ENCODE peak calls at places on chromosome 21, in five cellular contexts. Z, T, Y, R and L are unnamed samples.

GRCh38 chr21:35179990-35180557 is 131.0 kb upstream of the RUNX1 start:
- DNase-seq in Z (no peak), T (peak; percentile 92), Y (no peak), R (peak; percentile 18), L (no peak)

GRCh38 chr21:45019076-45019886 is 55.1 kb upstream of the ADARB1 start:
- DNase-seq in Z (no peak), T (no peak), Y (no peak), R (peak; percentile 64), L (no peak)

GRCh38 chr21:42614811-42615342 is 38.5 kb upstream of the PDE9A start:
- DNase-seq in Z (peak; percentile 52), T (no peak), Y (peak; percentile 28), R (no peak), L (peak; percentile 68)

GRCh38 chr21:44874497-44875331 is 1.2 kb upstream of the PTTG1IP start:
- DNase-seq in Z (no peak), T (no peak), Y (no peak), R (no peak), L (peak; percentile 43)

GRCh38 chr21:45471229-45472052 is 66.5 kb downstream of the COL18A1 start:
- DNase-seq in Z (peak; percentile 44), T (peak; percentile 88), Y (no peak), R (peak; percentile 87), L (peak; percentile 75)

GRCh38 chr21:46634966-46635323 is 529 bp upstream of the PRMT2 start:
- DNase-seq in Z (peak; percentile 60), T (peak; percentile 83), Y (no peak), R (peak; percentile 75), L (peak; percentile 89)

GRCh38 chr21:32728455-32729237 is 833 bp upstream of the SYNJ1 start:
- DNase-seq in Z (no peak), T (no peak), Y (no peak), R (no peak), L (no peak)

GRCh38 chr21:41289431-41289830 is 27.2 kb upstream of the FAM3B start:
- DNase-seq in Z (peak; percentile 12), T (no peak), Y (no peak), R (no peak), L (peak; percentile 29)

GRCh38 chr21:37040212-37040611 is 32.7 kb downstream of the PIGP start:
- DNase-seq in Z (no peak), T (no peak), Y (no peak), R (no peak), L (no peak)

GRCh38 chr21:46000182-46000730 is 18.7 kb downstream of the COL6A1 start:
- DNase-seq in Z (no peak), T (no peak), Y (no peak), R (no peak), L (no peak)

GRCh38 chr21:45525153-45525909 is 16.9 kb downstream of the SLC19A1 start:
- DNase-seq in Z (no peak), T (no peak), Y (no peak), R (no peak), L (peak; percentile 51)

GRCh38 chr21:33299181-33299752 is 25.5 kb upstream of the IFNAR1 start:
- DNase-seq in Z (no peak), T (peak; percentile 43), Y (no peak), R (no peak), L (no peak)

GRCh38 chr21:46193829-46194373 is 9.6 kb upstream of the SPATC1L start:
- DNase-seq in Z (no peak), T (no peak), Y (no peak), R (no peak), L (peak; percentile 2)

GRCh38 chr21:34935868-34936267 is 113.2 kb downstream of the RUNX1 start:
- DNase-seq in Z (no peak), T (no peak), Y (no peak), R (no peak), L (no peak)

GRCh38 chr21:18443085-18443484 is 39.5 kb upstream of the TMPRSS15 start:
- DNase-seq in Z (no peak), T (no peak), Y (no peak), R (no peak), L (no peak)

GRCh38 chr21:41499920-41500319 is 8.0 kb downstream of the TMPRSS2 start:
- DNase-seq in Z (no peak), T (no peak), Y (no peak), R (no peak), L (no peak)

GRCh38 chr21:37551406-37552355 is 185.1 kb downstream of the DYRK1A start:
- DNase-seq in Z (no peak), T (peak; percentile 94), Y (no peak), R (no peak), L (peak; percentile 87)

GRCh38 chr21:15257646-15258045 is 192.8 kb upstream of the NRIP1 start:
- DNase-seq in Z (no peak), T (no peak), Y (no peak), R (no peak), L (no peak)

GRCh38 chr21:44793269-44794030 is 8.2 kb downstream of the UBE2G2 start:
- DNase-seq in Z (peak; percentile 59), T (peak; percentile 53), Y (no peak), R (peak; percentile 83), L (peak; percentile 83)

GRCh38 chr21:34526618-34527290 is 14.7 kb upstream of the KCNE1 start:
- DNase-seq in Z (peak; percentile 77), T (peak; percentile 100), Y (no peak), R (peak; percentile 93), L (peak; percentile 96)

GRCh38 chr21:37237764-37238163 is 29.4 kb downstream of the VPS26C start:
- DNase-seq in Z (no peak), T (no peak), Y (no peak), R (no peak), L (no peak)

GRCh38 chr21:45542667-45543370 is 579 bp upstream of the SLC19A1 start:
- DNase-seq in Z (no peak), T (no peak), Y (no peak), R (no peak), L (no peak)

GRCh38 chr21:18030248-18030647 is 211.1 kb upstream of the C21orf91 start:
- DNase-seq in Z (no peak), T (no peak), Y (no peak), R (no peak), L (no peak)

GRCh38 chr21:35925497-35925896 is 134.8 kb downstream of the SETD4 start:
- DNase-seq in Z (peak; percentile 13), T (peak; percentile 70), Y (no peak), R (no peak), L (no peak)

GRCh38 chr21:17495680-17496079 is 17.2 kb upstream of the CXADR start:
- DNase-seq in Z (no peak), T (no peak), Y (no peak), R (no peak), L (no peak)

GRCh38 chr21:32929633-32930038 is 96.1 kb upstream of the OLIG2 start:
- DNase-seq in Z (no peak), T (no peak), Y (no peak), R (no peak), L (no peak)

GRCh38 chr21:37483776-37484175 is 117.2 kb downstream of the DYRK1A start:
- DNase-seq in Z (no peak), T (peak; percentile 6), Y (no peak), R (no peak), L (no peak)